ENCODE peak calls at places on chromosome 20, in eight cellular contexts. D is adipocyte, C is H7, Q is pancreas, Z is upper lobe of right lung, V is astrocyte of the spinal cord, B is fibroblast of mammary gland, J is AG09309. H is an unnamed sample.

GRCh38 chr20:21505161-21505809 is 8.6 kb downstream of the NKX2-2 start:
- DNase-seq in D (peak), C (peak), Q (peak), Z (peak), V (no peak), B (peak), J (no peak), H (peak)

GRCh38 chr20:37193821-37194220 is 14.5 kb upstream of the MROH8 start:
- DNase-seq in D (no peak), C (no peak), Q (no peak), Z (no peak), V (no peak), B (no peak), J (no peak), H (no peak)

GRCh38 chr20:44736170-44737021 is 9.3 kb upstream of the KCNK15 start:
- DNase-seq in D (peak), C (peak), Q (no peak), Z (no peak), V (peak), B (peak), J (no peak), H (peak)

GRCh38 chr20:22719250-22719649 is 134.9 kb upstream of the FOXA2 start:
- DNase-seq in D (no peak), C (no peak), Q (no peak), Z (no peak), V (no peak), B (no peak), J (no peak), H (no peak)

GRCh38 chr20:32045999-32046398 is 6.0 kb upstream of the HCK start:
- DNase-seq in D (no peak), C (no peak), Q (no peak), Z (no peak), V (no peak), B (no peak), J (no peak), H (no peak)

GRCh38 chr20:23637282-23638221 is at the start of gene CST3:
- DNase-seq in D (peak), C (peak), Q (peak), Z (peak), V (peak), B (peak), J (peak), H (peak)

GRCh38 chr20:11429889-11430580 is 487.7 kb upstream of the BTBD3 start:
- DNase-seq in D (no peak), C (no peak), Q (no peak), Z (no peak), V (no peak), B (no peak), J (no peak), H (no peak)

GRCh38 chr20:22312744-22313346 is 271.5 kb downstream of the FOXA2 start:
- DNase-seq in D (peak), C (peak), Q (no peak), Z (no peak), V (peak), B (peak), J (peak), H (peak)

GRCh38 chr20:15310361-15310760 is 972.9 kb upstream of the FLRT3 start:
- DNase-seq in D (peak), C (no peak), Q (no peak), Z (no peak), V (no peak), B (no peak), J (no peak), H (peak)

GRCh38 chr20:34246126-34246626 is 5.0 kb downstream of the ASIP start:
- DNase-seq in D (peak), C (no peak), Q (no peak), Z (no peak), V (no peak), B (no peak), J (no peak), H (no peak)

GRCh38 chr20:10741060-10741459 is 67.3 kb upstream of the JAG1 start:
- DNase-seq in D (peak), C (no peak), Q (no peak), Z (no peak), V (no peak), B (no peak), J (no peak), H (peak)

GRCh38 chr20:11777861-11778570 is 139.7 kb upstream of the BTBD3 start:
- DNase-seq in D (peak), C (no peak), Q (no peak), Z (no peak), V (peak), B (peak), J (no peak), H (peak)

GRCh38 chr20:36085686-36086267 is 68.8 kb upstream of the EPB41L1 start:
- DNase-seq in D (peak), C (no peak), Q (no peak), Z (peak), V (peak), B (peak), J (no peak), H (peak)

GRCh38 chr20:8155848-8156602 is 24.0 kb downstream of the PLCB1 start:
- DNase-seq in D (peak), C (no peak), Q (no peak), Z (no peak), V (peak), B (no peak), J (no peak), H (no peak)

GRCh38 chr20:33332905-33333456 is 50.0 kb downstream of the BPIFB1 start:
- DNase-seq in D (no peak), C (no peak), Q (no peak), Z (no peak), V (no peak), B (no peak), J (no peak), H (no peak)

GRCh38 chr20:9068896-9069663 is at the start of gene PLCB4:
- DNase-seq in D (peak), C (peak), Q (peak), Z (no peak), V (peak), B (peak), J (no peak), H (peak)

GRCh38 chr20:47799116-47799715 is 13.9 kb upstream of the SULF2 start:
- DNase-seq in D (no peak), C (no peak), Q (no peak), Z (no peak), V (no peak), B (no peak), J (no peak), H (peak)

GRCh38 chr20:38866265-38867061 is 59.8 kb upstream of the FAM83D start:
- DNase-seq in D (no peak), C (no peak), Q (no peak), Z (no peak), V (no peak), B (no peak), J (no peak), H (no peak)

GRCh38 chr20:33137195-33137594 is 30.8 kb upstream of the BPIFA2 start:
- DNase-seq in D (no peak), C (no peak), Q (no peak), Z (no peak), V (no peak), B (no peak), J (no peak), H (no peak)

GRCh38 chr20:25389858-25390537 is 637 bp downstream of the ABHD12 start:
- DNase-seq in D (peak), C (peak), Q (peak), Z (peak), V (no peak), B (no peak), J (no peak), H (no peak)

GRCh38 chr20:611047-611842 is 1.1 kb upstream of the TCF15 start:
- DNase-seq in D (no peak), C (peak), Q (no peak), Z (peak), V (no peak), B (no peak), J (no peak), H (no peak)

GRCh38 chr20:10332656-10333421 is 101.2 kb downstream of the MKKS start:
- DNase-seq in D (peak), C (no peak), Q (no peak), Z (no peak), V (peak), B (peak), J (no peak), H (no peak)

GRCh38 chr20:12171927-12172581 is 254.4 kb downstream of the BTBD3 start:
- DNase-seq in D (peak), C (no peak), Q (no peak), Z (no peak), V (peak), B (peak), J (peak), H (peak)

GRCh38 chr20:3258429-3258828 is 19.4 kb upstream of the SLC4A11 start:
- DNase-seq in D (no peak), C (peak), Q (no peak), Z (no peak), V (no peak), B (no peak), J (no peak), H (no peak)

GRCh38 chr20:22333885-22334545 is 250.4 kb downstream of the FOXA2 start:
- DNase-seq in D (peak), C (peak), Q (peak), Z (peak), V (peak), B (peak), J (peak), H (peak)

GRCh38 chr20:48314925-48315592 is 512.7 kb downstream of the PREX1 start:
- DNase-seq in D (no peak), C (no peak), Q (no peak), Z (no peak), V (no peak), B (no peak), J (no peak), H (no peak)

GRCh38 chr20:44412402-44413144 is 57.1 kb downstream of the HNF4A start:
- DNase-seq in D (no peak), C (peak), Q (no peak), Z (no peak), V (no peak), B (no peak), J (no peak), H (no peak)

GRCh38 chr20:13772529-13772928 is 12.2 kb downstream of the ESF1 start:
- DNase-seq in D (no peak), C (no peak), Q (no peak), Z (no peak), V (no peak), B (peak), J (no peak), H (no peak)

GRCh38 chr20:64041781-64042771 is 6.1 kb downstream of the C20orf204 start:
- DNase-seq in D (no peak), C (peak), Q (no peak), Z (no peak), V (no peak), B (no peak), J (no peak), H (no peak)
- H3K4me3 ChIP-seq in D (peak), C (peak), Q (peak), Z (peak), V (no peak), B (peak), J (no peak), H (peak)

GRCh38 chr20:58271596-58272460 is 37.7 kb upstream of the RAB22A start:
- DNase-seq in D (no peak), C (no peak), Q (no peak), Z (no peak), V (no peak), B (no peak), J (no peak), H (no peak)
- H3K4me3 ChIP-seq in D (no peak), C (no peak), Q (no peak), Z (no peak), V (no peak), B (no peak), J (no peak), H (no peak)

DNA sequence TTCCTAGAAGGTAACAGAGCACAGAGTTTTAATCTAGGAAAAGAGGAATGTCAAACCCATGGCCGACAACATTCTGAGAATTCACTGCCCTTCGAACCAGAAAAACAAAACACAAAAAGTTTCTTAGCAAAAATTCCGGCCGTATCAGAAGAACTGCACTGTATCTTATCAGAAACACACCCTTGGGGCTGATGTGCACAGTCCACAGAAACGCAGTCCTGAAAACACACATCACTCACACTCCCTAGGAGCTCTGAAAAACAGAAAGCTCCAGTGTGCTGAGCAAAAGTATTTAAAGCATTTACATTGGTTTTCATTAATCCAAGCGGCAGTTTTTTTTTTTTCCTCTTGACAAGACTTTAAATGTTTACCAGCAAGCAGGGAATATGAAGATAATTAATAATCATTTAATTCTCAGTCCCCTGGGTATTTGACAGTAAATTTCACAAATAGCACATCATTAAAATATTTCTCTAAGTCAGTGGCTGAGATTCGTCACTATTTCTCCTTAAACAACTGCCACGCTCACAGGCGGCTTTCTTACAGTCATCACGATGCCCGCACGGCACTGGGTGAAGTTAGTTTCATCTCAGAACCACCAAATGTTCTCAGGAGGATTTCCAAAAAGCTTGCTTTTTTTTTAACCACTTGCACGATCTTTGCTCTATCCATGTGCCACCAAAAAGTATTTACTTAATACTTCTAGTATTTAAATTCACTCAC is 13.3 kb downstream of the NFATC2 start:
- DNase-seq in D (peak), C (no peak), Q (no peak), Z (no peak), V (peak), B (peak), J (peak), H (peak)
- H3K4me3 ChIP-seq in D (peak), C (no peak), Q (no peak), Z (no peak), V (no peak), B (no peak), J (no peak), H (no peak)

DNA sequence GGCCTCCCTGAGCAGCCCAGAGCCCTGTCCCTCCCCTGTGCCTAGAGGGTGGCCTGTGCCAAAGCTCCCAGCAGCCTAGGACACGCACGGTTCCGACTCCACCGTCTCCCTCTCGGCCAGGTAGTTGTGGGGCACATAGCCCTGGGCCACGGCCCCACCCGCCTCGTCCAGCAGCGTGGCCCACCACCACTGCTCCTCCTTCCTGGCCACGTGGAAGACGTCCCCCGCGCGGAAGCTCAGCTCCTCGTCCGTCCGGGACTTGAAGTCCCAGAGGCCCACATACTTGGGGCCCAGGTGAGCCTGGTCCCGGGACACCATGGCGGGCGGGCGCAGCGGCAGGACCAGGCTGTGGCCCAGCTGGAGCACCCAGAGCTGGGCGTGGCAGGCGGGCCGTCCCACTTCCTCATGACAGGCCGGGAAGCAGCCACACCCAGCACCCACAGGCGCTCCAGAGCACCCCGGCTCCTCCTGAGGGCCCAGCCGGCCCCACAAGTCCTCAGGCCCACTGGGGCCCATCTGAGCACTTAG is at the start of gene PTK6:
- DNase-seq in D (no peak), C (no peak), Q (no peak), Z (peak), V (no peak), B (no peak), J (no peak), H (no peak)
- H3K4me3 ChIP-seq in D (no peak), C (peak), Q (no peak), Z (peak), V (peak), B (peak), J (peak), H (peak)

GRCh38 chr20:50195524-50196120 is 5.0 kb downstream of the CEBPB start:
- DNase-seq in D (no peak), C (no peak), Q (no peak), Z (no peak), V (no peak), B (no peak), J (no peak), H (no peak)
- H3K4me3 ChIP-seq in D (no peak), C (no peak), Q (no peak), Z (peak), V (no peak), B (no peak), J (no peak), H (no peak)

H was measured in fibroblast of pulmonary artery.